ENCODE peak calls at places on chromosome 1, in five cellular contexts. One of them, this sample, is unnamed.
A peak's percentile ranks its signal among the peaks of the same experiment; 100 is the strongest.

GRCh38 chr1:116853680-116854191 is 56.0 kb upstream of the PTGFRN start:
- DNase-seq in hippocampal formation: no peak
- DNase-seq in GF-D8: no peak
- DNase-seq in HEK293T: peak; percentile 71
- DNase-seq in EL: peak; percentile 84
- DNase-seq in this sample: peak; percentile 86

GRCh38 chr1:184973308-184974085 is 811 bp downstream of the NIBAN1 start:
- DNase-seq in hippocampal formation: no peak
- DNase-seq in GF-D8: peak; percentile 39
- DNase-seq in HEK293T: peak; percentile 56
- DNase-seq in EL: peak; percentile 72
- DNase-seq in this sample: peak; percentile 87

GRCh38 chr1:67561704-67562113 is 123.3 kb upstream of the GADD45A start:
- DNase-seq in hippocampal formation: peak; percentile 23
- DNase-seq in GF-D8: peak; percentile 26
- DNase-seq in HEK293T: peak; percentile 94
- DNase-seq in EL: peak; percentile 85
- DNase-seq in this sample: peak; percentile 87

GRCh38 chr1:70485624-70486023 is 74.6 kb downstream of the CTH start:
- DNase-seq in hippocampal formation: no peak
- DNase-seq in GF-D8: no peak
- DNase-seq in HEK293T: no peak
- DNase-seq in EL: no peak
- DNase-seq in this sample: no peak

GRCh38 chr1:221437924-221438323 is 304.0 kb downstream of the DUSP10 start:
- DNase-seq in hippocampal formation: no peak
- DNase-seq in GF-D8: no peak
- DNase-seq in HEK293T: no peak
- DNase-seq in EL: peak; percentile 91
- DNase-seq in this sample: peak; percentile 68

GRCh38 chr1:159171688-159172501 is 480 bp downstream of the CADM3 start:
- DNase-seq in hippocampal formation: peak; percentile 19
- DNase-seq in GF-D8: no peak
- DNase-seq in HEK293T: no peak
- DNase-seq in EL: peak; percentile 18
- DNase-seq in this sample: no peak

GRCh38 chr1:156655151-156655903 is 13.4 kb downstream of the BCAN start:
- DNase-seq in hippocampal formation: no peak
- DNase-seq in GF-D8: no peak
- DNase-seq in HEK293T: no peak
- DNase-seq in EL: no peak
- DNase-seq in this sample: no peak

GRCh38 chr1:204465469-204466415 is 28.9 kb downstream of the PIK3C2B start:
- DNase-seq in hippocampal formation: no peak
- DNase-seq in GF-D8: peak; percentile 35
- DNase-seq in HEK293T: no peak
- DNase-seq in EL: no peak
- DNase-seq in this sample: no peak

GRCh38 chr1:13828454-13829151 is 128.6 kb downstream of the PRDM2 start:
- DNase-seq in hippocampal formation: no peak
- DNase-seq in GF-D8: no peak
- DNase-seq in HEK293T: peak; percentile 72
- DNase-seq in EL: no peak
- DNase-seq in this sample: peak; percentile 24

GRCh38 chr1:1461721-1462317 is 9.7 kb upstream of the ATAD3B start:
- DNase-seq in hippocampal formation: no peak
- DNase-seq in GF-D8: no peak
- DNase-seq in HEK293T: no peak
- DNase-seq in EL: no peak
- DNase-seq in this sample: no peak

GRCh38 chr1:11930571-11931445 is 3.7 kb upstream of the PLOD1 start:
- DNase-seq in hippocampal formation: no peak
- DNase-seq in GF-D8: peak; percentile 10
- DNase-seq in HEK293T: no peak
- DNase-seq in EL: peak; percentile 74
- DNase-seq in this sample: peak; percentile 57

GRCh38 chr1:192913683-192914082 is 104.8 kb downstream of the RGS2 start:
- DNase-seq in hippocampal formation: no peak
- DNase-seq in GF-D8: no peak
- DNase-seq in HEK293T: no peak
- DNase-seq in EL: no peak
- DNase-seq in this sample: no peak

GRCh38 chr1:3669421-3669821 is 17.1 kb downstream of the TP73 start:
- DNase-seq in hippocampal formation: no peak
- DNase-seq in GF-D8: no peak
- DNase-seq in HEK293T: no peak
- DNase-seq in EL: no peak
- DNase-seq in this sample: peak; percentile 18